ENCODE peak calls at places on chromosomes 16 and 17, in nine cellular contexts. O is CD8-positive, alpha-beta T cell; J is HFF-Myc; I is mesenchymal stem cell; F is lung; X is AG04450; Q is endothelial cell of umbilical vein; D is heart right ventricle; Y is fibroblast of the aortic adventitia. M is an unnamed sample.

GRCh38 chr17:50221500-50222480 is 20.4 kb upstream of the COL1A1 start:
- DNase-seq in O (no peak), J (no peak), I (peak; percentile 89), F (peak; percentile 87), X (no peak), Q (no peak), D (no peak), Y (peak; percentile 93), M (no peak)

GRCh38 chr16:83682858-83683235 is 124.9 kb upstream of the HSBP1 start:
- DNase-seq in O (no peak), J (no peak), I (peak; percentile 27), F (no peak), X (no peak), Q (no peak), D (no peak), Y (no peak), M (no peak)

GRCh38 chr16:47574091-47575054 is 113.2 kb downstream of the PHKB start:
- DNase-seq in O (no peak), J (peak; percentile 31), I (peak; percentile 6), F (no peak), X (no peak), Q (no peak), D (no peak), Y (peak; percentile 48), M (peak; percentile 8)

GRCh38 chr16:78310990-78311561 is 211.6 kb downstream of the WWOX start:
- DNase-seq in O (no peak), J (no peak), I (peak; percentile 89), F (no peak), X (no peak), Q (no peak), D (no peak), Y (no peak), M (no peak)

GRCh38 chr17:52071712-52072111 is 86.8 kb downstream of the CA10 start:
- DNase-seq in O (no peak), J (no peak), I (no peak), F (no peak), X (no peak), Q (no peak), D (no peak), Y (no peak), M (no peak)

GRCh38 chr16:69820926-69821541 is 58.9 kb downstream of the WWP2 start:
- DNase-seq in O (no peak), J (peak; percentile 48), I (no peak), F (peak; percentile 33), X (no peak), Q (no peak), D (no peak), Y (peak; percentile 23), M (no peak)

GRCh38 chr16:84155226-84155625 is 10.1 kb downstream of the DNAAF1 start:
- DNase-seq in O (no peak), J (no peak), I (no peak), F (no peak), X (no peak), Q (no peak), D (no peak), Y (no peak), M (no peak)

GRCh38 chr16:84919751-84920150 is 91.6 kb downstream of the ZDHHC7 start:
- DNase-seq in O (no peak), J (no peak), I (no peak), F (no peak), X (no peak), Q (no peak), D (no peak), Y (no peak), M (no peak)

GRCh38 chr16:54171855-54172537 is 114.6 kb downstream of the IRX3 start:
- DNase-seq in O (no peak), J (no peak), I (peak; percentile 11), F (no peak), X (peak; percentile 10), Q (no peak), D (no peak), Y (peak; percentile 50), M (no peak)

GRCh38 chr16:84029297-84030096 is 13.1 kb downstream of the SLC38A8 start:
- DNase-seq in O (no peak), J (no peak), I (no peak), F (no peak), X (no peak), Q (no peak), D (no peak), Y (no peak), M (no peak)

GRCh38 chr16:3157229-3158013 is 22.6 kb downstream of the ZNF213 start:
- DNase-seq in O (peak; percentile 60), J (peak; percentile 97), I (peak; percentile 95), F (peak; percentile 65), X (peak; percentile 89), Q (peak; percentile 90), D (peak; percentile 58), Y (peak; percentile 95), M (peak; percentile 92)

GRCh38 chr16:26196310-26196709 is 504.6 kb downstream of the HS3ST4 start:
- DNase-seq in O (no peak), J (no peak), I (no peak), F (no peak), X (no peak), Q (no peak), D (no peak), Y (no peak), M (no peak)

GRCh38 chr17:78473951-78474630 is 95.6 kb downstream of the PGS1 start:
- DNase-seq in O (no peak), J (no peak), I (no peak), F (no peak), X (peak; percentile 10), Q (no peak), D (no peak), Y (no peak), M (no peak)

GRCh38 chr17:49520386-49521087 is 25.4 kb downstream of the NGFR start:
- DNase-seq in O (no peak), J (no peak), I (no peak), F (no peak), X (no peak), Q (no peak), D (no peak), Y (no peak), M (no peak)

GRCh38 chr17:73630957-73631595 is 13.2 kb downstream of the SDK2 start:
- DNase-seq in O (no peak), J (no peak), I (no peak), F (no peak), X (no peak), Q (no peak), D (no peak), Y (no peak), M (no peak)

GRCh38 chr17:14138649-14139048 is 69.3 kb downstream of the COX10 start:
- DNase-seq in O (no peak), J (no peak), I (no peak), F (no peak), X (no peak), Q (no peak), D (no peak), Y (no peak), M (no peak)

DNA sequence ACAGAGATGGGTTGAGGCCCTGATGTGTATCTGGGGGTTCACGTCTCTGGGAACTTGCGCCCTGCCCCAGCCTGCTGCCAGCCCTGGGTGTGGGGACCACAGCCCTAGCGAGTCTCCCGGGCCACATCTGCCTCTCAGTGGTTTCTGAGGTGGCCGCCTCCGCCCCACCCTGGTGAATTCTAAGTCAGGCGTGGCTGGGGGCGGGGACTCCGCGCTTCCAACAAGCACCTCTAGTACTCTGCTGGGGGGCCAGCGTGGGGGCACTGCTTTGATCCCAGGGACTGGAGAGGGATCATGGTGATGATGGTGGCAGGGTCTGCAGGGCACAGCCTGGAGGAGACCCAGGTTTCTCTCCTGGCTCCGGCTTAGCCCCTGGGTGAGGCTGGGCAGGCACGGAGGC is 3.6 kb downstream of the GLIS2 start:
- DNase-seq in O (peak; percentile 54), J (no peak), I (no peak), F (no peak), X (no peak), Q (no peak), D (no peak), Y (no peak), M (no peak)
- H3K4me3 ChIP-seq in O (no peak overlapping the region), J (peak overlapping the region; percentile 78), I (peak overlapping the region; percentile 89), F (no peak overlapping the region), X (no peak overlapping the region), Q (no peak overlapping the region), D (peak overlapping the region; percentile 8), Y (peak overlapping the region; percentile 86), M (no peak overlapping the region)

GRCh38 chr16:67001726-67002125 is 13.3 kb downstream of the CES4A start:
- DNase-seq in O (no peak), J (no peak), I (no peak), F (no peak), X (no peak), Q (no peak), D (no peak), Y (no peak), M (no peak)

GRCh38 chr16:66996324-66996982 is 8.1 kb downstream of the CES4A start:
- DNase-seq in O (no peak), J (no peak), I (peak; percentile 72), F (peak; percentile 75), X (peak; percentile 39), Q (no peak), D (peak; percentile 24), Y (peak; percentile 81), M (peak; percentile 34)

GRCh38 chr16:67000384-67001158 is 12.2 kb downstream of the CES4A start:
- DNase-seq in O (peak; percentile 50), J (no peak), I (peak; percentile 29), F (peak; percentile 66), X (no peak), Q (peak; percentile 31), D (peak; percentile 22), Y (no peak), M (no peak)

GRCh38 chr16:66996983-66997358 is 8.6 kb downstream of the CES4A start:
- DNase-seq in O (no peak), J (no peak), I (no peak), F (no peak), X (no peak), Q (no peak), D (no peak), Y (no peak), M (no peak)

DNA sequence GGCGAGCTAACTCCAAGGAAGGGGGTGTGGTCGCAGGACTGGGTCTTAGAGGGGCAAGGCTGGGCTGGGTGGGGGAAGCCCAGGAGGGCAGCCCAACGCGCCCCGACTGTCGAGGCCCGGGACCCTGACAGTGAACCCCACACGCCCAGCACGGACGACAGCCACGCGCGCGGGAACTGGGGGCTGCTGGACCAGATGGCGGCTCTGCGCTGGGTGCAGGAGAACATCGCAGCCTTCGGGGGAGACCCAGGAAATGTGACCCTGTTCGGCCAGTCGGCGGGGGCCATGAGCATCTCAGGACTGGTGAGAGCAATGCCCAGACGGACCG is 12.7 kb downstream of the CES4A start:
- DNase-seq in O (no peak), J (no peak), I (no peak), F (no peak), X (no peak), Q (no peak), D (no peak), Y (no peak), M (no peak)
- H3K4me3 ChIP-seq in O (peak overlapping the region; percentile 23), J (peak overlapping the region; percentile 47), I (peak overlapping the region; percentile 53), F (no peak overlapping the region), X (peak overlapping the region; percentile 63), Q (peak overlapping the region; percentile 57), D (peak overlapping the region; percentile 57), Y (peak overlapping the region; percentile 35), M (no peak overlapping the region)

GRCh38 chr17:48429156-48429555 is 858 bp downstream of the SKAP1 start:
- DNase-seq in O (peak; percentile 46), J (no peak), I (no peak), F (no peak), X (no peak), Q (no peak), D (no peak), Y (no peak), M (no peak)
- H3K4me3 ChIP-seq in O (peak overlapping the region; percentile 93), J (no peak overlapping the region), I (no peak overlapping the region), F (no peak overlapping the region), X (no peak overlapping the region), Q (no peak overlapping the region), D (peak overlapping the region; percentile 2), Y (no peak overlapping the region), M (no peak overlapping the region)

GRCh38 chr17:19579192-19579668 is 45.6 kb downstream of the SLC47A1 start:
- DNase-seq in O (no peak), J (no peak), I (no peak), F (no peak), X (no peak), Q (no peak), D (no peak), Y (no peak), M (no peak)
- H3K4me3 ChIP-seq in O (no peak overlapping the region), J (no peak overlapping the region), I (no peak overlapping the region), F (no peak overlapping the region), X (no peak overlapping the region), Q (no peak overlapping the region), D (peak overlapping the region; percentile 52), Y (no peak overlapping the region), M (no peak overlapping the region)

M was measured in LNCaP clone FGC.